ENCODE peak calls at places on chromosome 9, in nine cellular contexts. H, T, R, K, I, G, B, L and U are unnamed samples.

GRCh38 chr9:127311239-127311741 is 46.7 kb downstream of the GARNL3 start:
- DNase-seq in H (no peak), T (peak; percentile 39), R (peak; percentile 36), K (peak; percentile 87), I (no peak), G (no peak), B (peak; percentile 71), L (no peak), U (peak; percentile 70)

GRCh38 chr9:126829035-126829434 is 24.2 kb downstream of the ZBTB43 start:
- DNase-seq in H (no peak), T (no peak), R (peak; percentile 11), K (no peak), I (no peak), G (no peak), B (no peak), L (no peak), U (no peak)

GRCh38 chr9:4923580-4924544 is 61.2 kb upstream of the JAK2 start:
- DNase-seq in H (no peak), T (peak; percentile 10), R (peak; percentile 44), K (no peak), I (no peak), G (no peak), B (peak; percentile 60), L (no peak), U (peak; percentile 24)

GRCh38 chr9:35910613-35911488 is 1.6 kb downstream of the SPAAR start:
- DNase-seq in H (no peak), T (peak; percentile 54), R (peak; percentile 52), K (no peak), I (peak; percentile 80), G (peak; percentile 69), B (peak; percentile 81), L (peak; percentile 57), U (peak; percentile 75)

GRCh38 chr9:78533500-78533899 is 236.6 kb downstream of the PSAT1 start:
- DNase-seq in H (no peak), T (no peak), R (peak; percentile 12), K (no peak), I (no peak), G (no peak), B (no peak), L (no peak), U (no peak)

GRCh38 chr9:89361816-89362646 is 43.7 kb downstream of the SECISBP2 start:
- DNase-seq in H (no peak), T (no peak), R (no peak), K (peak; percentile 56), I (no peak), G (no peak), B (no peak), L (no peak), U (no peak)

GRCh38 chr9:87880116-87880515 is 2.6 kb upstream of the SPATA31E1 start:
- DNase-seq in H (no peak), T (no peak), R (peak; percentile 63), K (no peak), I (peak; percentile 27), G (no peak), B (no peak), L (no peak), U (no peak)

GRCh38 chr9:94987731-94988130 is 261.2 kb downstream of the AOPEP start:
- DNase-seq in H (no peak), T (no peak), R (no peak), K (peak; percentile 34), I (no peak), G (no peak), B (no peak), L (no peak), U (no peak)

GRCh38 chr9:114613087-114613486 is 2.0 kb downstream of the TMEM268 start:
- DNase-seq in H (no peak), T (no peak), R (no peak), K (no peak), I (no peak), G (no peak), B (no peak), L (no peak), U (no peak)

GRCh38 chr9:137402752-137403151 is 20.2 kb downstream of the EXD3 start:
- DNase-seq in H (no peak), T (no peak), R (no peak), K (no peak), I (no peak), G (no peak), B (no peak), L (no peak), U (no peak)

GRCh38 chr9:36991516-36992134 is 42.4 kb downstream of the PAX5 start:
- DNase-seq in H (no peak), T (peak; percentile 61), R (no peak), K (no peak), I (no peak), G (peak; percentile 18), B (peak; percentile 5), L (no peak), U (peak; percentile 89)

GRCh38 chr9:36893148-36893547 is 140.9 kb downstream of the PAX5 start:
- DNase-seq in H (no peak), T (peak; percentile 5), R (no peak), K (no peak), I (no peak), G (no peak), B (no peak), L (peak; percentile 72), U (no peak)

GRCh38 chr9:8961186-8961666 is 1161.6 kb upstream of the DMAC1 start:
- DNase-seq in H (no peak), T (no peak), R (no peak), K (peak; percentile 66), I (no peak), G (no peak), B (peak; percentile 33), L (peak; percentile 48), U (no peak)

GRCh38 chr9:116662633-116663032 is 24.5 kb upstream of the TRIM32 start:
- DNase-seq in H (no peak), T (no peak), R (peak; percentile 12), K (no peak), I (no peak), G (no peak), B (peak; percentile 65), L (no peak), U (no peak)

GRCh38 chr9:114769664-114770063 is 36.2 kb downstream of the TNFSF15 start:
- DNase-seq in H (no peak), T (no peak), R (peak; percentile 49), K (no peak), I (no peak), G (no peak), B (peak; percentile 52), L (no peak), U (no peak)

GRCh38 chr9:88738708-88739107 is 203.7 kb downstream of the NXNL2 start:
- DNase-seq in H (no peak), T (no peak), R (peak; percentile 71), K (no peak), I (no peak), G (no peak), B (peak; percentile 63), L (no peak), U (no peak)

GRCh38 chr9:120433701-120434100 is 146.3 kb downstream of the CDK5RAP2 start:
- DNase-seq in H (no peak), T (no peak), R (peak; percentile 82), K (no peak), I (no peak), G (no peak), B (peak; percentile 51), L (no peak), U (no peak)

GRCh38 chr9:129353697-129354336 is 175.8 kb upstream of the IER5L start:
- DNase-seq in H (no peak), T (no peak), R (no peak), K (no peak), I (no peak), G (no peak), B (no peak), L (no peak), U (peak; percentile 24)

GRCh38 chr9:122248448-122248865 is 16.2 kb downstream of the RBM18 start:
- DNase-seq in H (no peak), T (no peak), R (no peak), K (no peak), I (no peak), G (no peak), B (no peak), L (no peak), U (no peak)
- H3K36me3 ChIP-seq in H (no peaks in the 10 kb centered on the region), T (peaks cover 45% of the 10 kb centered on the region), R (peaks cover 42% of the 10 kb centered on the region), K (peaks cover 57% of the 10 kb centered on the region), I (peaks cover 74% of the 10 kb centered on the region), G (peaks cover 97% of the 10 kb centered on the region), B (peaks cover 5% of the 10 kb centered on the region), L (peaks cover 92% of the 10 kb centered on the region), U (peaks cover 12% of the 10 kb centered on the region)

GRCh38 chr9:72896439-72896838 is 56.4 kb downstream of the ALDH1A1 start:
- DNase-seq in H (no peak), T (no peak), R (no peak), K (no peak), I (no peak), G (no peak), B (no peak), L (no peak), U (no peak)
- H3K36me3 ChIP-seq in H (no peaks in the 10 kb centered on the region), T (no peaks in the 10 kb centered on the region), R (no peaks in the 10 kb centered on the region), K (no peaks in the 10 kb centered on the region), I (no peaks in the 10 kb centered on the region), G (no peaks in the 10 kb centered on the region), B (no peaks in the 10 kb centered on the region), L (peaks cover 5% of the 10 kb centered on the region), U (no peaks in the 10 kb centered on the region)

GRCh38 chr9:133113163-133113927 is 7.7 kb downstream of the RALGDS start:
- DNase-seq in H (no peak), T (peak; percentile 9), R (peak; percentile 51), K (peak; percentile 75), I (peak; percentile 84), G (peak; percentile 88), B (no peak), L (peak; percentile 71), U (no peak)

GRCh38 chr9:133114886-133115603 is 6.0 kb downstream of the RALGDS start:
- DNase-seq in H (no peak), T (peak; percentile 48), R (no peak), K (no peak), I (peak; percentile 78), G (peak; percentile 63), B (no peak), L (peak; percentile 72), U (no peak)

GRCh38 chr9:133114451-133114885 is 6.6 kb downstream of the RALGDS start:
- DNase-seq in H (no peak), T (peak; percentile 78), R (peak; percentile 21), K (peak; percentile 61), I (peak; percentile 80), G (peak; percentile 71), B (peak; percentile 47), L (peak; percentile 88), U (peak; percentile 56)

GRCh38 chr9:133112361-133113026 is 8.5 kb downstream of the RALGDS start:
- DNase-seq in H (no peak), T (peak; percentile 17), R (no peak), K (peak; percentile 87), I (peak; percentile 90), G (peak; percentile 90), B (no peak), L (peak; percentile 78), U (no peak)

DNA sequence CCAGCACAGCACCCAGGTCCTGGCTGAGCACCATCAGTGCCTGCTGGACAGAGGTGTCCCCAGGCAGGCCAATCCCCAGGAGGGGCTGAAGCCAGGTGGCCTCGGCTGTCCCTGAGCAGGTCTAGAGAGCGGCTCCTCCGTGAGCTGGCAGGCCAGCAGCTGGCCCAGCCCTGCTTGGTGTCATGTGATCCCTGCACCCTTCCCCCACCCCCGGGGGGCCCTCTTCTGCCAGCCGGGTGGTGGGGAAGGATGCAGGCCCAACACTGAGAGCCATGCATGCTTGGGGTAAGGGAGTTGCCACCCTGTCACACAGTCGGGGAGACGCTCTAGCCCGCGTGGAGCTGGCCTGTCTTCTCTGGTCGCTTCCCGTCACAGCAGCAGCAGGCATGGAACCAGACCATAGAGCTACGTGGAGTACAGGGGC is 7.1 kb downstream of the RALGDS start:
- DNase-seq in H (no peak), T (peak; percentile 90), R (peak; percentile 5), K (peak; percentile 64), I (peak; percentile 80), G (peak; percentile 76), B (no peak), L (peak; percentile 81), U (peak; percentile 71)
- H3K36me3 ChIP-seq in H (peaks cover 3% of the 10 kb centered on the region), T (peaks cover 33% of the 10 kb centered on the region), R (peaks cover 12% of the 10 kb centered on the region), K (peaks cover 18% of the 10 kb centered on the region), I (peaks cover 15% of the 10 kb centered on the region), G (peaks cover 28% of the 10 kb centered on the region), B (peaks cover 2% of the 10 kb centered on the region), L (peaks cover 30% of the 10 kb centered on the region), U (no peaks in the 10 kb centered on the region)

GRCh38 chr9:100295240-100295639 is 57.5 kb downstream of the TEX10 start:
- DNase-seq in H (no peak), T (no peak), R (no peak), K (no peak), I (no peak), G (no peak), B (no peak), L (no peak), U (no peak)
- H3K36me3 ChIP-seq in H (peaks cover 4% of the 10 kb centered on the region), T (peaks cover 75% of the 10 kb centered on the region), R (peaks cover 46% of the 10 kb centered on the region), K (peaks cover 36% of the 10 kb centered on the region), I (peaks cover 34% of the 10 kb centered on the region), G (peaks cover 75% of the 10 kb centered on the region), B (peaks cover 4% of the 10 kb centered on the region), L (peaks cover 92% of the 10 kb centered on the region), U (peaks cover 2% of the 10 kb centered on the region)